ENCODE peak calls at places on chromosome 16, in four cellular contexts. One of them, this sample, is unnamed.

GRCh38 chr16:20918486-20919239 is 18.1 kb downstream of the LYRM1 start:
- DNase-seq in GM23338: no peak
- DNase-seq in mesendoderm: no peak
- DNase-seq in osteoblast: peak
- DNase-seq in this sample: no peak

GRCh38 chr16:84739349-84740124 is 39.7 kb downstream of the USP10 start:
- DNase-seq in mesendoderm: no peak
- DNase-seq in osteoblast: peak
- DNase-seq in GM23338: no peak
- DNase-seq in this sample: no peak

GRCh38 chr16:87203060-87203656 is 114.0 kb downstream of the C16orf95 start:
- DNase-seq in mesendoderm: peak
- DNase-seq in GM23338: peak
- DNase-seq in osteoblast: peak
- DNase-seq in this sample: peak

GRCh38 chr16:22681881-22682291 is 132.1 kb upstream of the HS3ST2 start:
- DNase-seq in GM23338: no peak
- DNase-seq in osteoblast: no peak
- DNase-seq in mesendoderm: no peak
- DNase-seq in this sample: no peak

GRCh38 chr16:19282101-19282500 is 3.4 kb upstream of the CLEC19A start:
- DNase-seq in osteoblast: no peak
- DNase-seq in GM23338: no peak
- DNase-seq in mesendoderm: no peak
- DNase-seq in this sample: no peak

GRCh38 chr16:72800524-72800923 is 247.4 kb downstream of the ZFHX3 start:
- DNase-seq in GM23338: no peak
- DNase-seq in osteoblast: no peak
- DNase-seq in mesendoderm: no peak
- DNase-seq in this sample: no peak

GRCh38 chr16:59880626-59881025 is 1146.5 kb upstream of the GOT2 start:
- DNase-seq in GM23338: no peak
- DNase-seq in mesendoderm: no peak
- DNase-seq in osteoblast: no peak
- DNase-seq in this sample: no peak

GRCh38 chr16:84617068-84617630 is 729 bp downstream of the COTL1 start:
- DNase-seq in osteoblast: no peak
- DNase-seq in GM23338: no peak
- DNase-seq in mesendoderm: no peak
- DNase-seq in this sample: no peak

GRCh38 chr16:57480127-57480753 is 6.1 kb downstream of the DOK4 start:
- DNase-seq in mesendoderm: no peak
- DNase-seq in osteoblast: peak
- DNase-seq in GM23338: no peak
- DNase-seq in this sample: no peak

GRCh38 chr16:84673203-84673535 is 24.9 kb downstream of the KLHL36 start:
- DNase-seq in mesendoderm: no peak
- DNase-seq in osteoblast: no peak
- DNase-seq in GM23338: no peak
- DNase-seq in this sample: no peak

GRCh38 chr16:10126686-10127085 is 55.5 kb downstream of the GRIN2A start:
- DNase-seq in osteoblast: no peak
- DNase-seq in mesendoderm: no peak
- DNase-seq in GM23338: no peak
- DNase-seq in this sample: no peak

GRCh38 chr16:35391328-35391727 is 1931.9 kb downstream of the TP53TG3F start:
- DNase-seq in GM23338: peak
- DNase-seq in osteoblast: no peak
- DNase-seq in mesendoderm: peak
- DNase-seq in this sample: peak

DNA sequence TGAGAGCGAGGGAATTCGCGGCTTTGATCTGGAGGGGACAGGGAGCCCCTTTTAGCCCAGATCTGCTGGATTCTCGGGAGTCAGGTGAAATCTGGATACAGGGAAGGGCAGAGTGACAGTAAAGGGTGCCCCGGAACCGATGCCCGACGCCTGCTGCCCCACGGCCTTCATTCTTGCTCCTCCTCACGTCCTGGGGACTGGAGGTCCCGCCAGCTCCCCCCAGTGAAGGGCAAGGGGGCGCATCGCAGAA is 596 bp downstream of the OR1F1 start:
- DNase-seq in mesendoderm: no peak
- DNase-seq in osteoblast: no peak
- DNase-seq in GM23338: no peak
- DNase-seq in this sample: no peak
- H3K4me2 ChIP-seq in mesendoderm: peak
- H3K4me2 ChIP-seq in osteoblast: peak
- H3K4me2 ChIP-seq in GM23338: peak
- H3K4me2 ChIP-seq in this sample: no peak

GRCh38 chr16:911604-912321 is 59.0 kb downstream of the LMF1 start:
- DNase-seq in osteoblast: no peak
- DNase-seq in mesendoderm: no peak
- DNase-seq in GM23338: no peak
- DNase-seq in this sample: no peak
- H3K4me2 ChIP-seq in osteoblast: no peak
- H3K4me2 ChIP-seq in mesendoderm: no peak
- H3K4me2 ChIP-seq in GM23338: no peak
- H3K4me2 ChIP-seq in this sample: no peak

GRCh38 chr16:48421741-48422140 is 36.5 kb upstream of the SIAH1 start:
- DNase-seq in GM23338: no peak
- DNase-seq in mesendoderm: no peak
- DNase-seq in osteoblast: no peak
- DNase-seq in this sample: no peak

DNA sequence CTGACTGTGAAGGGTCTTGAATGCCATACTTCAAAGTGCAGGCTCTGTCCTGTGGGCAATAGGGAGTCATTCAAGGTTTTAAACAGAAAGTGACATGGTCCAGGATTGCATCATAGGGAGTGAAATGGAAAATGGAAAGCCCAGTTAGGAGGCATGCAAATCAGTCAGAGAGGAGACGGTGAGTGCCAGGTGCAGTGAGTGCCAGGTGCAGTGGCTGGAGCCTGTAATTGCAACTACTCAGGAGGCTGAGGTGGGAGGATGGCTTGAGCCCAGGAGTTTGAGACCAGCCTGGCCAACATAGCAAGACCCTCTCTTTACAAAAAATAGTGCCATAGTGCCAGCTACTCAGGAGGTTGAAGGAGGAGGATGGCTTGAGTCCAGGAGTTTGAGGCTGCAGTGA is 35.2 kb upstream of the SIAH1 start:
- DNase-seq in osteoblast: no peak
- DNase-seq in mesendoderm: no peak
- DNase-seq in GM23338: no peak
- DNase-seq in this sample: no peak
- H3K4me2 ChIP-seq in osteoblast: no peak
- H3K4me2 ChIP-seq in mesendoderm: no peak
- H3K4me2 ChIP-seq in GM23338: no peak
- H3K4me2 ChIP-seq in this sample: no peak

DNA sequence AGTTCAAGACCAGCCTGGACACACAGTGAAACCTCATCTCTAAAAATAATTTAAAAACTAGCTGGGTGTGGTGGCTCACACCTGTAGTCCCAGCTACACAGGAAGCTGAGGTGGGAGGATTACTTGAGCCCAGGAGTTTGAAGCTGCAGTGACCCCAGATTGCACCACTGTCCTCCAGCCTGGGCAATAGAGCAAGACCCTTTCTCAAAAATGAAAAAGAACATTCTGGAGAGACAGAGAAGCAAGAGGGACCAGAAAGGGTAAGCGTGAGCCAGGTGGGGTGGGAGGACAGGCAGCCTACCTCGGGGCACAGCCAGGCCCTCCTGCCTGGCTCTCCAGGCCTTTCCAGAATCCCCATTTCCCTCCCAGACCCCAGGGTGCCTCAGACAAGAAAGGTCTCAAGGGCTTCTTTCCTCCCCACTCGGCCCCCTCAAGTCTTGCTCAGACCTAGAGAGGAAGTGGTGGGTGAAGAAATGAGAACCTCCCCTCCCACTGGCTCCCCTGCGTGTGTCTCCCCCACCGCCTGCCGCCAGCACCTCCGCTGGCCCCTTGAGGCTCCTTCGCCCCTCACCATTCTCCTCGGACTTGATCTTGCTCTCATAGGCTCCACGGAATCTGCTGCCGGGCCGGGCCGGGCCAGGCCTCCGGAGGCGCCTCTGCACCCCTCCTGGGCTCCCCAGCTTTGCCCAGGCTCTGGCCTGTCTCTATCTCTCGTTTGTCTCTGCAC is 501 bp downstream of the C16orf54 start:
- DNase-seq in GM23338: peak
- DNase-seq in osteoblast: no peak
- DNase-seq in mesendoderm: no peak
- DNase-seq in this sample: peak
- H3K4me2 ChIP-seq in GM23338: no peak
- H3K4me2 ChIP-seq in osteoblast: no peak
- H3K4me2 ChIP-seq in mesendoderm: no peak
- H3K4me2 ChIP-seq in this sample: peak

GRCh38 chr16:27703545-27703944 is 153.6 kb downstream of the KATNIP start:
- DNase-seq in mesendoderm: no peak
- DNase-seq in GM23338: no peak
- DNase-seq in osteoblast: no peak
- DNase-seq in this sample: no peak
- H3K4me2 ChIP-seq in mesendoderm: no peak
- H3K4me2 ChIP-seq in GM23338: no peak
- H3K4me2 ChIP-seq in osteoblast: no peak
- H3K4me2 ChIP-seq in this sample: no peak

GRCh38 chr16:14530046-14530445 is 100.0 kb downstream of the PARN start:
- DNase-seq in osteoblast: no peak
- DNase-seq in mesendoderm: no peak
- DNase-seq in GM23338: no peak
- DNase-seq in this sample: no peak

GRCh38 chr16:14529010-14529669 is 100.9 kb downstream of the PARN start:
- DNase-seq in mesendoderm: peak
- DNase-seq in GM23338: peak
- DNase-seq in osteoblast: peak
- DNase-seq in this sample: peak

GRCh38 chr16:14531101-14531500 is 99.0 kb downstream of the PARN start:
- DNase-seq in GM23338: no peak
- DNase-seq in osteoblast: no peak
- DNase-seq in mesendoderm: no peak
- DNase-seq in this sample: no peak

GRCh38 chr16:14527411-14528044 is 102.5 kb downstream of the PARN start:
- DNase-seq in mesendoderm: no peak
- DNase-seq in GM23338: no peak
- DNase-seq in osteoblast: peak
- DNase-seq in this sample: no peak

GRCh38 chr16:14528306-14528948 is 101.6 kb downstream of the PARN start:
- DNase-seq in GM23338: no peak
- DNase-seq in mesendoderm: peak
- DNase-seq in osteoblast: no peak
- DNase-seq in this sample: no peak
- H3K4me2 ChIP-seq in GM23338: peak
- H3K4me2 ChIP-seq in mesendoderm: no peak
- H3K4me2 ChIP-seq in osteoblast: peak
- H3K4me2 ChIP-seq in this sample: no peak

DNA sequence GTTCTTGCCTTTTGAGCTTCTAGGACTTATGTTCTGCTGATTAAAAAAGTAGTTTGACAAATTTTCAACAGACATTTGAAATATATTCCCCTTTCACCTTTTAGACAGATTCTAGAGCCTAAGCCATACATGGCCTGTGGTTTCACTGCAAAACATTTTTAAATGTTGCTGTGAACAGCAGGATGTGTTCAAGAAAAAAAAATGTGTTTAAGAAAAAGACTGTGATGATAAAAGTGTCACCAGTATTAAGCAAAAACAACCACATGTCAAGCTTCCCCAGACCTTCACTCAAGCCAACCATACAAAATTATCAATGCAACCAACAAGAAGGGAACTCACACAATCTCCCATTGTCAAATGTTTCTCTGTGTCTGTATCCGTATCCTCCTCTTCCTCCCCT is 103.5 kb downstream of the SYCE1L start:
- DNase-seq in osteoblast: no peak
- DNase-seq in mesendoderm: no peak
- DNase-seq in GM23338: no peak
- DNase-seq in this sample: no peak
- H3K4me2 ChIP-seq in osteoblast: no peak
- H3K4me2 ChIP-seq in mesendoderm: no peak
- H3K4me2 ChIP-seq in GM23338: no peak
- H3K4me2 ChIP-seq in this sample: no peak